ENCODE peak calls at places on chromosomes 11 and 22, in ten cellular contexts. G, Y, W, N, I, C, U, T, S and X are unnamed samples. For H3K36me3, the result is how much of the 10 kb centered on the place peaks cover.

GRCh38 chr11:86183694-86184093 is 60.9 kb upstream of the EED start:
- DNase-seq in Y (no peak), C (no peak), W (no peak), S (no peak), N (no peak), U (no peak), I (no peak), G (no peak), T (no peak), X (no peak)

GRCh38 chr11:113001709-113002108 is 40.5 kb downstream of the NCAM1 start:
- DNase-seq in W (no peak), U (no peak), G (no peak), S (no peak), C (no peak), T (no peak), I (no peak), Y (no peak), N (no peak), X (no peak)

GRCh38 chr11:72685560-72686480 is 11.6 kb upstream of the PDE2A start:
- DNase-seq in N (no peak), G (no peak), S (no peak), C (no peak), I (no peak), Y (no peak), W (no peak), T (no peak), U (no peak), X (peak)

GRCh38 chr22:36395922-36396321 is 8.2 kb upstream of the MYH9 start:
- DNase-seq in S (no peak), W (no peak), N (no peak), T (no peak), U (no peak), C (no peak), G (no peak), I (no peak), Y (no peak), X (no peak)

GRCh38 chr11:11813288-11813962 is 28.3 kb upstream of the USP47 start:
- DNase-seq in N (no peak), U (peak), T (peak), C (peak), S (peak), G (no peak), I (peak), Y (no peak), W (no peak), X (no peak)

GRCh38 chr11:115674176-115674575 is 170.0 kb upstream of the CADM1 start:
- DNase-seq in Y (no peak), U (peak), W (no peak), N (no peak), T (no peak), G (no peak), I (no peak), C (no peak), S (no peak), X (no peak)

GRCh38 chr11:121886005-121886739 is 229.8 kb downstream of the BLID start:
- DNase-seq in Y (peak), I (no peak), N (no peak), T (no peak), S (no peak), W (no peak), C (no peak), G (no peak), U (no peak), X (peak)

GRCh38 chr22:20131856-20132685 is 467 bp downstream of the ZDHHC8 start:
- DNase-seq in I (no peak), W (no peak), N (peak), T (peak), Y (no peak), G (no peak), U (no peak), S (peak), C (peak), X (peak)

GRCh38 chr22:20432244-20432686 is 5.4 kb downstream of the SCARF2 start:
- DNase-seq in T (no peak), N (peak), C (peak), Y (no peak), G (no peak), W (no peak), S (no peak), I (no peak), U (no peak), X (peak)

GRCh38 chr11:72789493-72790131 is 4.2 kb downstream of the STARD10 start:
- DNase-seq in T (peak), S (no peak), N (no peak), I (no peak), W (no peak), Y (peak), C (no peak), U (peak), G (no peak), X (peak)

GRCh38 chr11:68040121-68040956 is 1.5 kb downstream of the TCIRG1 start:
- DNase-seq in T (peak), I (no peak), C (peak), U (peak), Y (peak), N (peak), S (peak), W (peak), G (peak), X (peak)

GRCh38 chr22:35455529-35455928 is 55.6 kb downstream of the MCM5 start:
- DNase-seq in T (no peak), S (no peak), Y (no peak), W (no peak), I (no peak), G (no peak), U (no peak), C (no peak), N (no peak), X (no peak)

GRCh38 chr11:114166897-114167323 is 107.4 kb downstream of the ZBTB16 start:
- DNase-seq in U (no peak), T (no peak), I (no peak), W (no peak), C (no peak), S (no peak), Y (no peak), G (no peak), N (no peak), X (no peak)

GRCh38 chr11:10294289-10294953 is 402 bp upstream of the SBF2 start:
- DNase-seq in G (no peak), S (no peak), Y (peak), T (no peak), N (peak), I (no peak), U (peak), C (peak), W (peak), X (peak)

GRCh38 chr22:32618461-32619140 is 144.0 kb downstream of the FBXO7 start:
- DNase-seq in Y (no peak), G (no peak), I (no peak), U (no peak), S (no peak), C (no peak), N (no peak), W (no peak), T (no peak), X (no peak)

GRCh38 chr11:115324569-115325432 is 179.4 kb downstream of the CADM1 start:
- DNase-seq in U (peak), T (peak), G (peak), C (no peak), W (no peak), I (peak), N (no peak), S (no peak), Y (peak), X (no peak)

GRCh38 chr22:23356094-23356493 is 175.8 kb downstream of the BCR start:
- DNase-seq in I (no peak), C (no peak), W (no peak), N (no peak), U (no peak), S (no peak), Y (no peak), T (no peak), G (no peak), X (no peak)

GRCh38 chr22:36552300-36552699 is 23.3 kb upstream of the EIF3D start:
- DNase-seq in Y (no peak), U (no peak), W (no peak), G (no peak), S (no peak), I (no peak), C (no peak), N (no peak), T (no peak), X (no peak)

GRCh38 chr11:15826826-15827225 is 529.5 kb downstream of the SOX6 start:
- DNase-seq in I (no peak), N (peak), W (peak), Y (peak), C (peak), U (peak), G (no peak), S (peak), T (no peak), X (peak)

GRCh38 chr11:28659716-28660348 is 551.6 kb downstream of the METTL15 start:
- DNase-seq in W (no peak), I (no peak), U (no peak), G (no peak), N (no peak), T (no peak), Y (no peak), C (no peak), S (no peak), X (no peak)

GRCh38 chr11:128421577-128421976 is 165.8 kb downstream of the ETS1 start:
- DNase-seq in N (no peak), G (no peak), S (no peak), Y (no peak), I (no peak), U (peak), T (no peak), W (no peak), C (no peak), X (no peak)

GRCh38 chr22:30026751-30027150 is 53.5 kb upstream of the HORMAD2 start:
- DNase-seq in T (no peak), S (no peak), C (no peak), U (no peak), I (no peak), G (no peak), N (no peak), W (no peak), Y (peak), X (no peak)

GRCh38 chr11:104531075-104531474 is 367.1 kb upstream of the PDGFD start:
- DNase-seq in N (no peak), C (no peak), T (no peak), Y (no peak), W (no peak), U (peak), I (peak), S (no peak), G (no peak), X (no peak)

GRCh38 chr22:24990344-24990905 is 37.9 kb downstream of the KIAA1671 start:
- DNase-seq in G (no peak), Y (no peak), U (no peak), W (no peak), N (no peak), C (no peak), I (no peak), S (no peak), T (no peak), X (no peak)

DNA sequence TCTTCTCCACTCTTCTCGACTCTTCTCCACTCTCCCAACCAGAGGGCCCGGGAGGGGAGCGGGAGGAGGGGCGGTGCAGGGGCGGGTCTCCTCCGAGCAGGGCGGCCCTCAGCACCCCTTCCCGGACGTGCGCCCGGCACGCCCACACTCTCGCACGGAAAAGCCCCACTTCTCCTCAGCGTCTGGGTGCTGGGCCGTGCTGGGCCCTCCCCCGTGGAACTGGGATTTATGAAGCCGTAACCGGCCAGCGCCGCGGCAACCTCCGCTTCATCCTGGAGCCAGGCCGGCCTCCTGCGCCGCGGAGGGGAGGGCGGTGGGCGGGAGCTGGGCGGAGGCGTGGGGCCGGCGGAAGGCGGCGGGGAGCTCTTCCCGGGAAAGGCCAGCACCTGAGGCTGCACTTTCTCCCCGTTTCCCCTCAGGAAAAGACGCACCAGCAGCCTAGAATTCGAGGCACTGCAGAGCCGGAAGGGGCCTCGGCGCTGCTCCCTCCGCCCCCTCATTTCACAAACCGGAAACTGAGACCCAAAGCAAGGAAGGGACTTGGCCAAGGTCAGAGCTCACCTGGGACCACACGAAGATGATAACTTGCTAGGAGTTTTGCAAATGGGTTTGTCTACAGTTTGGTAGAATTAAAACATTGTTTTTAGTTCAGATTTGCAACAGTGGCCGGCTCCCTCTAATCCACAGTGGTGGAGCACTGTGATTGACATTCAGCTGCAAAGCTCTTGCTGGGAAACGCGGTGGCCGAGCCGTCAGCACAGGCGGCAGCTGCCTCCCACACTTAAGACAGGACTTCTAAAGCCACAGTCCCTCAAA is 31.6 kb upstream of the JAM3 start:
- DNase-seq in W (peak), I (no peak), S (peak), C (peak), T (peak), U (peak), N (peak), Y (peak), G (peak), X (peak)
- H3K27ac ChIP-seq in W (peak), I (peak), S (peak), C (peak), T (peak), U (peak), N (peak), Y (peak), G (peak), X (peak)

GRCh38 chr11:134238956-134239355 is 14.2 kb downstream of the THYN1 start:
- DNase-seq in C (no peak), T (no peak), W (no peak), Y (no peak), G (no peak), U (no peak), N (no peak), S (no peak), I (no peak), X (no peak)
- H3K36me3 ChIP-seq in C (under half), T (half or more), W (under half), Y (under half), G (under half), U (under half), N (half or more), S (under half), I (under half), X (half or more)

DNA sequence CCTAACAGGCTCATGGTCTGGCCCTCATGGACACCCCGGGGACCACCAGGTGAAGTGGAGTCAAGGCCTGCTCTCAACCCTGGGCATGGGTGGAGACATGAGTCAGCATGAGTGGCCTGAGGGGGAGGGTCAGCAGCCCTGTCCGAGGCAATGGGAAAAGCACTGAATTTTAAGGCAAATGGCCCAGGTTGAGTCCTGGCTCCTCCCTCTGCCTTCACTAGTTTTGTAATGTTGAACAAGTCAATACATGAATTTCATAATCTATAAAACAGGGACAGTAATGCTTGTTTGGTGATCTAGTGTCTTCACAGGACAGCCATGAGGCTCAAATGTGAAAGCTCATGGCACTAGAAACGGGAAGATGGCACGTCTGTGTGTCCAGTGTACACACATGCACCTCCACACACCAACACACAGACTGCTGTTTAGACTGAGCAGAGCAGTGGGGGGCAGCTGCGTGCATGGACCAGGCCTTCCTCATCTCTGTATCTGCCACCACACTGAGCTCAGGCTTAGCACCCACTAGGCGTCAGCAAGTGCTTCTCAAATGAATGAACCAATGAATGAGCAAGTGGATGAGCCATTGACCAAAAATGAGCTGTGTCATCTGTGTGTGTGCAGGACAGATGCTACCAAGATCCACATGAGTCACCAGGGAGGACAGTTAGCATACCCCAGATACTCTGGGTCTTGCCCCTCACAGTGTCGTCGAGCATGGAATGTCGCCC is 63.4 kb downstream of the NRXN2 start:
- DNase-seq in T (no peak), C (no peak), N (no peak), U (peak), G (no peak), Y (no peak), I (peak), W (no peak), S (no peak), X (no peak)
- H3K27ac ChIP-seq in T (no peak), C (no peak), N (no peak), U (no peak), G (no peak), Y (no peak), I (no peak), W (no peak), S (no peak), X (no peak)

GRCh38 chr22:49490692-49491091 is 337.0 kb downstream of the BRD1 start:
- DNase-seq in Y (no peak), T (no peak), G (no peak), S (no peak), W (no peak), U (no peak), I (no peak), N (no peak), C (no peak), X (no peak)
- H3K36me3 ChIP-seq in Y (under half), T (under half), G (under half), S (under half), W (under half), U (under half), I (under half), N (under half), C (under half), X (under half)

GRCh38 chr11:1546536-1547466 is 25.3 kb downstream of the DUSP8 start:
- DNase-seq in U (peak), T (peak), S (no peak), N (peak), G (peak), Y (peak), I (no peak), C (peak), W (peak), X (peak)

GRCh38 chr11:1546077-1546535 is 26.0 kb downstream of the DUSP8 start:
- DNase-seq in S (no peak), G (no peak), N (no peak), W (no peak), I (no peak), C (no peak), U (no peak), T (no peak), Y (no peak), X (peak)

GRCh38 chr11:1549355-1550330 is 22.4 kb downstream of the DUSP8 start:
- DNase-seq in I (no peak), W (no peak), T (no peak), N (no peak), G (no peak), C (no peak), U (no peak), Y (no peak), S (no peak), X (peak)

GRCh38 chr11:1548221-1549070 is 23.6 kb downstream of the DUSP8 start:
- DNase-seq in U (peak), T (peak), S (peak), I (peak), G (no peak), Y (peak), W (peak), C (peak), N (peak), X (peak)

DNA sequence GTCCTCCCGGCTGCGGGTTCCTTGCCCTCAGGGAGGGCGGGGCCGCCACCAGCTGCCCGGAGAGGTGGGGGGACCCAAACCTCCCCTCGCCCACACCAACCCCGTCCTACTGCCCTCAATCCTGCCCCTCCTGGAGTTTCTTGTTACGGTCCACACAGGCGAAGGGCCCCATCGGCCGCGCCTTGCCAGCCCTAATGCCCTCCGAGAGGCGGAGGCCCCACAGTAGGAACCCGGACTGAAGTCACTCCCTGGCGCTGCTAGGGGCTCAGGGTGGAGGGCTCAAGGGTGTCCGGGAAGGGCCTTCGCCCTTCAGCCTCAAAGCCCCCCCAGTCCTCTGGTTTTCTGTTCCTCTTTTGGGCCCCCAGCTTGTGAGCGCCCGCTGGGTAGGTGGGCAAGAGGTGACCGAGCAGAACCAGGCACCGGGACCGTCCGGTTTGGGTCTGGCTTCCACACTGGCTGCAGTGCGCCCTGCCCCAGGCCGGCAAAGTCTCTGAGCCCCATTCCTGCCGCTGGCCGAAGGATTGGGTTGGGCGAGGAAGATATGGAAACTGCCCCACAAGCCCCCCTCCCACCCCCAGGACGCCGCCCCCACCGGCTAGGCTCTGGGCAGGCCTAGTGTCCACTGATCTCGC is 24.5 kb downstream of the DUSP8 start:
- DNase-seq in U (no peak), I (no peak), S (no peak), G (no peak), C (no peak), Y (no peak), N (no peak), T (no peak), W (no peak), X (peak)
- H3K27ac ChIP-seq in U (no peak), I (no peak), S (no peak), G (no peak), C (peak), Y (no peak), N (no peak), T (no peak), W (peak), X (peak)

GRCh38 chr11:60845338-60845737 is 3.4 kb downstream of the CCDC86 start:
- DNase-seq in G (no peak), T (no peak), U (no peak), Y (no peak), S (no peak), I (no peak), C (no peak), W (no peak), N (no peak), X (no peak)

GRCh38 chr11:60847906-60848305 is 6.0 kb downstream of the CCDC86 start:
- DNase-seq in W (no peak), U (no peak), C (no peak), Y (no peak), T (no peak), G (no peak), I (no peak), S (no peak), N (no peak), X (no peak)

GRCh38 chr11:60844870-60845221 is 2.9 kb downstream of the CCDC86 start:
- DNase-seq in G (no peak), Y (no peak), N (no peak), S (no peak), U (no peak), I (no peak), W (no peak), C (no peak), T (no peak), X (no peak)

GRCh38 chr11:60848714-60849151 is 6.8 kb downstream of the CCDC86 start:
- DNase-seq in T (no peak), N (no peak), Y (no peak), G (no peak), I (no peak), C (no peak), U (no peak), S (no peak), W (no peak), X (no peak)

GRCh38 chr11:60847281-60847680 is 5.4 kb downstream of the CCDC86 start:
- DNase-seq in G (no peak), U (no peak), S (no peak), Y (no peak), W (no peak), C (no peak), T (no peak), N (no peak), I (no peak), X (no peak)
- H3K36me3 ChIP-seq in G (under half), U (under half), S (under half), Y (under half), W (under half), C (under half), T (half or more), N (under half), I (under half), X (under half)

DNA sequence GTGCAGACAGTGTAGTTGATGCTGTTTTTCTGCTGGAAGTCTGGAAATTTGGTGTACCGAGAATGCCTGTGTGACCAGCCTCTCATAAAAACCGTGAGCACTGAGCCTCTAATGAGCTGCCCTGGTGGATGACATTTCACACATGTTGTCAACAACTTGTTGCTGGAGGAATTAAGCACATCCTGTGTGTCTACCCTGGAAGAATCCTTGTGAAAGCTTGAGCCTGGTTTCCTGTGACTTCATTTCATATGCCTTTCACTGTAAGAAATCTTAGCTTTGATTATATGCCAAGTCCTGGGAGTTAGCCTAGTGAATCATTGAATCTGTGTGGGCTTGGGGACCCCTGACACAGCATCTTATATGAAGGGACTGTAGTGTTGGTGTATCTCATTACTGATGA is 131.2 kb downstream of the LDLRAD3 start:
- DNase-seq in G (no peak), W (no peak), N (no peak), C (no peak), I (no peak), S (no peak), T (no peak), Y (no peak), U (no peak), X (no peak)
- H3K27ac ChIP-seq in G (no peak), W (no peak), N (no peak), C (no peak), I (no peak), S (no peak), T (no peak), Y (no peak), U (no peak), X (peak)